ENCODE peak calls at places on chromosomes 12 and 14, in four cellular contexts. K, Z, Y and C are unnamed samples.

GRCh38 chr12:55585817-55586216 is 13.5 kb downstream of the OR2AP1 start:
- DNase-seq in K (no peak), Z (no peak), Y (no peak), C (no peak)

GRCh38 chr14:94998702-94999101 is 158.6 kb downstream of the DICER1 start:
- DNase-seq in K (peak; percentile 66), Z (no peak), Y (no peak), C (no peak)

GRCh38 chr12:64083285-64084210 is 138.5 kb downstream of the KICS2 start:
- DNase-seq in K (peak; percentile 86), Z (no peak), Y (peak; percentile 84), C (no peak)

GRCh38 chr12:81998761-81999378 is 239.7 kb upstream of the PPFIA2 start:
- DNase-seq in K (no peak), Z (no peak), Y (no peak), C (no peak)

GRCh38 chr14:68147331-68147730 is 327.8 kb downstream of the RAD51B start:
- DNase-seq in K (no peak), Z (no peak), Y (no peak), C (no peak)

GRCh38 chr14:54650331-54651017 is 83.5 kb downstream of the SAMD4A start:
- DNase-seq in K (no peak), Z (no peak), Y (peak; percentile 55), C (no peak)

GRCh38 chr12:124397807-124398577 is 103.1 kb downstream of the RFLNA start:
- DNase-seq in K (peak; percentile 69), Z (no peak), Y (no peak), C (no peak)

GRCh38 chr12:47087088-47087688 is 7.4 kb upstream of the AMIGO2 start:
- DNase-seq in K (no peak), Z (no peak), Y (no peak), C (no peak)

GRCh38 chr14:68682166-68683103 is 110.4 kb downstream of the ZFP36L1 start:
- DNase-seq in K (peak; percentile 94), Z (no peak), Y (peak; percentile 81), C (no peak)

GRCh38 chr12:67268896-67269631 is at the start of gene CAND1:
- DNase-seq in K (peak; percentile 99), Z (peak; percentile 88), Y (peak; percentile 98), C (peak; percentile 93)

GRCh38 chr12:131424270-131424669 is 286.6 kb upstream of the SFSWAP start:
- DNase-seq in K (no peak), Z (no peak), Y (no peak), C (no peak)

GRCh38 chr12:58847876-58848600 is 72.3 kb downstream of the LRIG3 start:
- DNase-seq in K (peak; percentile 2), Z (no peak), Y (no peak), C (no peak)

GRCh38 chr14:52840916-52841315 is 49.5 kb upstream of the GNPNAT1 start:
- DNase-seq in K (peak; percentile 58), Z (no peak), Y (no peak), C (no peak)

GRCh38 chr14:23550131-23550826 is 1.3 kb downstream of the ZFHX2 start:
- DNase-seq in K (no peak), Z (no peak), Y (no peak), C (no peak)

GRCh38 chr12:130803707-130804106 is 35.3 kb downstream of the STX2 start:
- DNase-seq in K (peak; percentile 46), Z (no peak), Y (no peak), C (no peak)

GRCh38 chr12:112751844-112752243 is 39.7 kb upstream of the RPH3A start:
- DNase-seq in K (no peak), Z (no peak), Y (no peak), C (no peak)

GRCh38 chr12:123085730-123086487 is 65.0 kb downstream of the PITPNM2 start:
- DNase-seq in K (peak; percentile 95), Z (no peak), Y (no peak), C (no peak)

GRCh38 chr12:88448337-88448944 is 131.8 kb downstream of the KITLG start:
- DNase-seq in K (no peak), Z (no peak), Y (no peak), C (no peak)

GRCh38 chr12:124847675-124848074 is 16.0 kb downstream of the SCARB1 start:
- DNase-seq in K (no peak), Z (no peak), Y (no peak), C (no peak)

GRCh38 chr12:113259499-113259953 is 38.3 kb downstream of the TPCN1 start:
- DNase-seq in K (no peak), Z (no peak), Y (peak; percentile 92), C (no peak)

GRCh38 chr12:6361834-6362233 is 13.5 kb downstream of the SCNN1A start:
- DNase-seq in K (peak; percentile 94), Z (no peak), Y (no peak), C (no peak)

GRCh38 chr12:47797432-47797831 is 22.3 kb downstream of the HDAC7 start:
- DNase-seq in K (no peak), Z (no peak), Y (no peak), C (peak; percentile 83)

GRCh38 chr12:71584356-71584755 is 79.3 kb downstream of the ZFC3H1 start:
- DNase-seq in K (no peak), Z (no peak), Y (no peak), C (no peak)

GRCh38 chr12:54463034-54463433 is 10.4 kb downstream of the GTSF1 start:
- DNase-seq in K (peak; percentile 92), Z (no peak), Y (no peak), C (no peak)

GRCh38 chr12:12543959-12544358 is 18.7 kb downstream of the DUSP16 start:
- DNase-seq in K (no peak), Z (no peak), Y (no peak), C (no peak)

GRCh38 chr12:12548713-12549112 is 13.9 kb downstream of the DUSP16 start:
- DNase-seq in K (no peak), Z (no peak), Y (no peak), C (peak; percentile 35)

GRCh38 chr12:12542964-12543363 is 19.7 kb downstream of the DUSP16 start:
- DNase-seq in K (no peak), Z (no peak), Y (no peak), C (no peak)

GRCh38 chr12:12549426-12549825 is 13.2 kb downstream of the DUSP16 start:
- DNase-seq in K (no peak), Z (no peak), Y (no peak), C (no peak)

DNA sequence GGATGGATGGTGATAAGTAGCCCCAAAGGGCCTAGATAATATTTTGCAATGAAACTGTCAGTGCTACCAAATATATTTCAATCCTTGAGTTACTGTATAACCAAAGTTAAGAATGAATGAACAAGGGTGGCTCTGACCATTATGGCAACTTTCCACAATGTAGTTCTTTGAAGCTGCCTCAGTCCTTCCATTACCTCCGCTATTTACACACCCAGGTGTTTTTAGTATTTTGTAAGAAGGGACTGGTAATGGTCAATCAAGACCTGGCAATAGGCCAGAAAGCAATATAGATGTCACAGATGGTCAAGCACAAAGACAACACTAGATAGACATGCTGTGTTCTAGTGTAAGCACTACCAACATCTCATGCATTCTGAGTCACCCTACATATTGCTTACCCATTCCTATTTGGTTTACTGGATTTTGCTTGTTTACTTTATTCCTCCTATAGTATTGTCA is 16.3 kb downstream of the DUSP16 start:
- DNase-seq in K (no peak), Z (no peak), Y (no peak), C (no peak)
- TF ChIP-seq CTCF in K (no peak), Z (no peak), Y (no peak), C (no peak)

DNA sequence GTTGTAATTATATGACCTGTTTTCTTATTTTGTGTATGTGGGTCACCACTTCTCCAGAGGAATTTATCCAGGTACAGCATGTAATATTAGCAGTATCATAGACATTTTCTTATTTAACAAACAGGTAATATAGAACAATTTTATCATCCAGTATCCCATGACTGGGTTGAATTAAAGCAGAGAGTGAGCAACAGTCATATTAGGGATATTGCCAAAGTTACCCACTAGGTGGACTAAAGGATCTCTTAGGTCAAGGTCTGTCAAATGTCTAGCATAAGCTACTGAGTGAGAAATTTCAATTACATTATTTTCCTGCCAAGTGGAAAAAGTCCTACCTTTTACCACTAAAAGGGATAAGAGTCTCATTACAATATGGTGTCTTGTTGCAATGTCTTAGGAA is 62.1 kb upstream of the TRIM9 start:
- DNase-seq in K (peak; percentile 44), Z (no peak), Y (no peak), C (peak; percentile 29)
- TF ChIP-seq CTCF in K (peak; percentile 33), Z (peak; percentile 58), Y (no peak), C (peak; percentile 33)

GRCh38 chr12:2332266-2332665 is 279.5 kb downstream of the CACNA1C start:
- DNase-seq in K (no peak), Z (no peak), Y (no peak), C (no peak)

GRCh38 chr12:2334291-2335088 is 281.7 kb downstream of the CACNA1C start:
- DNase-seq in K (no peak), Z (no peak), Y (no peak), C (no peak)

GRCh38 chr12:2335109-2335508 is 282.3 kb downstream of the CACNA1C start:
- DNase-seq in K (no peak), Z (no peak), Y (no peak), C (no peak)

GRCh38 chr12:2333516-2333915 is 280.7 kb downstream of the CACNA1C start:
- DNase-seq in K (no peak), Z (no peak), Y (no peak), C (no peak)

DNA sequence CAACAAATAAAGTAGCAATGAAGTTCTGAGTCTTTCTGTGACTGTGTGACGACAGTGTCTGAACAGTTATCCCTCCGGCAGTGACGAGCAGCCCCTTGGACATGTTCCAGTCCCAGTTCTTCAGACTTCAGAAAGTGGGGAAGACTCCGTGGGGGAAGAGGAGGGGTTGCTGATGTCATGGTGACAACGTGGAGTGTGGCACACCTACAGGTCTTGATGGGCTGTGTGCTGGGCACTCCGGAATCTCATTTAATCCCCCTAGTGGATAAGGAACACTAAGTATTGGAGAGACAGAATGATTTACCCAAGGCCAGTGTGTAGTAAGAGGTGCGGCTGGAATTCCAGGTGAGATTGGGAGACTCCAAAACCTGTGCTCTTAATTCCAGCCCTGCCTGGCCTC is 280.2 kb downstream of the CACNA1C start:
- DNase-seq in K (no peak), Z (no peak), Y (no peak), C (no peak)
- TF ChIP-seq CTCF in K (no peak), Z (no peak), Y (no peak), C (no peak)

GRCh38 chr14:104925941-104926609 is 1.4 kb downstream of the PLD4 start:
- DNase-seq in K (no peak), Z (no peak), Y (no peak), C (no peak)
- TF ChIP-seq CTCF in K (no peak), Z (no peak), Y (no peak), C (no peak)

DNA sequence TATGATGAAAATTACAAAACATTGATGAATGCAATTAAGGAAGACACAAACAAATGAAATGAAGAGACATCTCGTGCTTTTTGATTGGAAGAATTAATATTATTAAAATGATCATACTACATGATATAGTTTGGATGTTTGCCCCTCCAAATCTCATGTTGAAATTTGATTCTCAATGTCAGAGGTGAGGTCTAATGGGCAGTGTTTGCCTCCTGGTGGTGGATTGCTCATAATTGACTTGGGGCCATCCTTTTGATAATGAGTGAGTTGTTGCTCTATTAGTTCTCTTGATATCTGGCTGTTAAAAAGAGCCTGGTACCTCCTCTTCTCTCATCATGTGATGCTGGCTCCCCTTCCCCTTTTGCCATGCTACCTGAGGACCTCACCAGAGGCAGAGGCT is 56.7 kb downstream of the CD163L1 start:
- DNase-seq in K (no peak), Z (no peak), Y (no peak), C (no peak)
- TF ChIP-seq CTCF in K (no peak), Z (no peak), Y (no peak), C (no peak)